ENCODE peak calls at places on chromosomes 11 and 22, in five cellular contexts. Z is HAP-1, G is neural progenitor cell, Q is PC-3, F is left ventricle myocardium inferior. H is an unnamed sample.

GRCh38 chr11:67309661-67310061 is 6.3 kb downstream of the SSH3 start:
- DNase-seq in G (no peak), Z (no peak), F (no peak), Q (no peak), H (no peak)

GRCh38 chr11:116035972-116036371 is 531.8 kb upstream of the CADM1 start:
- DNase-seq in Z (no peak), F (no peak), Q (no peak), G (no peak), H (no peak)

GRCh38 chr11:3044004-3044403 is 13.2 kb downstream of the CARS1 start:
- DNase-seq in Q (no peak), G (no peak), Z (no peak), F (peak; percentile 13), H (no peak)

GRCh38 chr11:1298695-1299492 is 10.5 kb downstream of the TOLLIP start:
- DNase-seq in G (peak; percentile 42), Z (peak; percentile 29), Q (peak; percentile 69), F (peak; percentile 80), H (no peak)

GRCh38 chr11:110251837-110252236 is 44.6 kb downstream of the RDX start:
- DNase-seq in Q (peak; percentile 99), G (no peak), F (no peak), Z (no peak), H (no peak)

GRCh38 chr11:15835705-15836411 is 520.5 kb downstream of the SOX6 start:
- DNase-seq in Z (no peak), G (no peak), Q (no peak), F (no peak), H (no peak)

GRCh38 chr22:36546092-36546804 is 17.3 kb upstream of the EIF3D start:
- DNase-seq in Q (peak; percentile 67), F (peak; percentile 24), Z (peak; percentile 81), G (peak; percentile 88), H (peak; percentile 34)

GRCh38 chr11:73729594-73730206 is 31.2 kb downstream of the RAB6A start:
- DNase-seq in G (peak; percentile 78), Q (peak; percentile 45), Z (peak; percentile 65), F (no peak), H (no peak)

GRCh38 chr11:46120361-46120710 is 918 bp downstream of the PHF21A start:
- DNase-seq in Q (no peak), Z (peak; percentile 55), G (peak; percentile 59), F (peak; percentile 24), H (no peak)

GRCh38 chr11:19836666-19837065 is 124.0 kb downstream of the NAV2 start:
- DNase-seq in Z (no peak), Q (no peak), G (no peak), F (no peak), H (no peak)

GRCh38 chr22:46336119-46337078 is 885 bp downstream of the TRMU start:
- DNase-seq in Z (peak; percentile 39), F (peak; percentile 15), Q (peak; percentile 4), G (peak; percentile 70), H (no peak)

GRCh38 chr11:73838443-73839122 is 38.1 kb downstream of the COA4 start:
- DNase-seq in Q (no peak), Z (no peak), F (no peak), G (peak; percentile 38), H (no peak)

GRCh38 chr22:32579533-32580220 is 105.1 kb downstream of the FBXO7 start:
- DNase-seq in F (peak; percentile 53), Z (no peak), Q (no peak), G (no peak), H (no peak)

GRCh38 chr11:128125723-128126122 is 461.6 kb downstream of the ETS1 start:
- DNase-seq in F (no peak), Z (no peak), G (no peak), Q (no peak), H (no peak)

GRCh38 chr11:1351278-1351937 is 38.3 kb upstream of the BRSK2 start:
- DNase-seq in F (no peak), G (no peak), Z (peak; percentile 71), Q (peak; percentile 6), H (no peak)

GRCh38 chr11:69374110-69374981 is 80.4 kb downstream of the MYEOV start:
- DNase-seq in Q (no peak), Z (peak; percentile 5), F (peak; percentile 12), G (no peak), H (peak; percentile 4)

GRCh38 chr11:34798985-34799384 is 117.2 kb downstream of the APIP start:
- DNase-seq in F (no peak), G (no peak), Q (no peak), Z (no peak), H (no peak)

GRCh38 chr11:2951235-2952110 is 22.3 kb upstream of the PHLDA2 start:
- DNase-seq in Q (no peak), G (no peak), F (no peak), Z (no peak), H (no peak)

GRCh38 chr11:60172011-60172410 is 10.9 kb downstream of the MS4A6A start:
- DNase-seq in F (no peak), G (no peak), Q (peak; percentile 59), Z (no peak), H (no peak)

GRCh38 chr11:45000918-45001317 is 50.2 kb upstream of the TP53I11 start:
- DNase-seq in G (no peak), Q (no peak), F (no peak), Z (no peak), H (no peak)

GRCh38 chr22:32644252-32645100 is 157.0 kb upstream of the TIMP3 start:
- DNase-seq in F (peak; percentile 54), Z (no peak), Q (no peak), G (no peak), H (no peak)

GRCh38 chr11:65791719-65792213 is 4.9 kb downstream of the OVOL1 start:
- DNase-seq in Z (no peak), Q (peak; percentile 77), G (no peak), F (no peak), H (no peak)

GRCh38 chr11:58968251-58968711 is 29.0 kb downstream of the GLYATL1 start:
- DNase-seq in Z (no peak), G (peak; percentile 70), Q (no peak), F (peak; percentile 10), H (no peak)

GRCh38 chr11:104064016-104064630 is 27.7 kb downstream of the DDI1 start:
- DNase-seq in Q (no peak), G (no peak), Z (no peak), F (no peak), H (no peak)

GRCh38 chr11:63488789-63489188 is 2.2 kb downstream of the PLAAT5 start:
- DNase-seq in Q (no peak), Z (no peak), F (no peak), G (no peak), H (no peak)

GRCh38 chr11:121930004-121930965 is 185.7 kb downstream of the BLID start:
- DNase-seq in Q (no peak), G (peak; percentile 4), Z (no peak), F (no peak), H (no peak)

DNA sequence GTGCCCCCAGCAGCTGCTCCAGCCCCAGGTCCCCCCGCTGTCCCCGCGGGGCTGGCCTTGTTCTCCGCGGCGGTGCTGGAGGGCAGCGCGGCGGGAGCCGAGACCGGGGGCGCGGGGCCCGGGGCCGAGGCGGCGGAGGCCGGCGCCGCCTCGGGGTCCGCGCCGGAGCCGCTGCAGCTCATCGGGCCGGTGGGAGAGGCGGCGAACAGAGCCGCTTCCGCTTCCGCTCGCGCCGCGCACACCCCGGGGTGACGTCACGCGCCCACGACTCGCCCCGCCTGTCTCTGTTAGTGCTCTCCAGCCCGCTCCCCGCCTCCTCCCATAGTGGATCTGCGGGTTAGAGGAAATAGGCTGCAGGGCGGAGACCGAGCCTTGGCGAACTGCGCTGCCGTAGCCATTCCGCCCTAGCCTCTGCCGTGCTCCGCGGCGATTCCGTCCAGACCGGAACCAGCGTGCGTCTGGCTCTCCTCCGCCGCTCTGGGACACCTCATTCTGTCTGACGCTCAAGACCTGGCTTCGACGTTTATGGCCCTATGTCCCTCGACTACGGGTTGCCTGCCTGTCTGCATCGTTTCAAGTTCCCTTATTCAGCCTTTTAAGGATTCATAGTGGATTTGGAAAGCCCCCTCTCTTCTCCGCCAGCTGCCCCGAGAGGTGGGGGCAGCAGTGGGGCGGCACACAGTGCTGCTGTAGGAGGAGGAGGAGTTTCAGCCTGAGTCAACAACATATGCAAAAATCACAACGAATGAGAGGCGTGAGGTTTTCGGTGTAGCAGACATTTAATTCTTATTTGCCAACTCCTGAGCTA is at the start of gene TAF10:
- DNase-seq in Z (peak; percentile 97), Q (peak; percentile 92), F (peak; percentile 99), G (peak; percentile 97), H (peak; percentile 94)
- H3K4me1 ChIP-seq in Z (peaks cover 8% of the 10 kb centered on the region), Q (peaks cover 19% of the 10 kb centered on the region), F (peaks cover 60% of the 10 kb centered on the region), G (peaks cover 9% of the 10 kb centered on the region), H (peaks cover 25% of the 10 kb centered on the region)

DNA sequence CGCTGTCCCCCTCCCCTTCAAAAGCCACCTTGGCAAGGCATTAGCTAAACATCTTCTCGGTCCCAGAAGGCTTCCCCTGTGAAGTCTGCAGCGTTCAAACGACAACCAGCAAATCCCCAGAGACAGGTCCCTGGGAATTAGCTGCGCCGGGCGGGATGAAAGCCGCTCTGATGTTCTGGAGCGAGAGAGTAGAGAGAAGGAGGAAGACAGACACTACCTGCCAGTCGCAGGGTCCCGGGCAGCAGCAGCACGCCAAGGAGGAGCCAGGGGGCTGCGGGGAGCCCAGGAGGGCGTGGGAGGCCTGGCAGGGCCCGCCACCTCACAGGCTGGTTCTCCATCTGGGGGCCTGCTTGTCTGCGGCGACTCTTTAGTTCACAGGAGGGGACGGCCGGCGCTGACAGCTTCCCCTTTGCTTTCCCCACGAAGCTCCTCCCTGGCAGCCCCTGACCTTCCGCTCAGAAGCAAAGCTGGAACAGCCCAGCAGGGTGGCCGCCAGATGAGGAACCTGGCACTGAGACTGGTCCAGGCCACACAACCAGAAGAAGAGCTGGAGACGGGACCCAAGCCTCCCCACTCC is at the start of gene NFAM1:
- DNase-seq in Q (no peak), Z (no peak), F (peak; percentile 59), G (peak; percentile 41), H (no peak)
- H3K4me1 ChIP-seq in Q (no peaks in the 10 kb centered on the region), Z (no peaks in the 10 kb centered on the region), F (peaks cover 19% of the 10 kb centered on the region), G (peaks cover 39% of the 10 kb centered on the region), H (no peaks in the 10 kb centered on the region)

GRCh38 chr22:45202333-45203149 is 38.2 kb downstream of the KIAA0930 start:
- DNase-seq in F (no peak), Q (no peak), G (no peak), Z (no peak), H (no peak)
- H3K4me1 ChIP-seq in F (no peaks in the 10 kb centered on the region), Q (peaks cover 25% of the 10 kb centered on the region), G (peaks cover 5% of the 10 kb centered on the region), Z (peaks cover 5% of the 10 kb centered on the region), H (no peaks in the 10 kb centered on the region)

GRCh38 chr22:29003975-29004646 is 57.5 kb downstream of the C22orf31 start:
- DNase-seq in F (no peak), G (peak; percentile 49), Z (peak; percentile 53), Q (peak; percentile 25), H (no peak)
- H3K4me1 ChIP-seq in F (peaks cover 36% of the 10 kb centered on the region), G (peaks cover 32% of the 10 kb centered on the region), Z (peaks cover 30% of the 10 kb centered on the region), Q (peaks cover 8% of the 10 kb centered on the region), H (no peaks in the 10 kb centered on the region)

GRCh38 chr11:18245396-18245795 is 3.1 kb downstream of the SAA2 start:
- DNase-seq in Q (no peak), G (no peak), Z (no peak), F (no peak), H (no peak)
- H3K4me1 ChIP-seq in Q (no peaks in the 10 kb centered on the region), G (no peaks in the 10 kb centered on the region), Z (no peaks in the 10 kb centered on the region), F (no peaks in the 10 kb centered on the region), H (no peaks in the 10 kb centered on the region)